ENCODE peak calls at places on chromosomes 6 and 20, in nine cellular contexts. C is fibroblast of pulmonary artery, Q is SK-N-SH, U is hepatocyte, V is endothelial cell of umbilical vein, J is transverse colon, L is ascending aorta, A is ovary, W is AG10803. Z is an unnamed sample.

GRCh38 chr6:11067348-11067747 is 23.2 kb upstream of the ELOVL2 start:
- DNase-seq in C (no peak), Q (no peak), U (peak), V (no peak), J (no peak), L (no peak), A (no peak), W (no peak), Z (no peak)

GRCh38 chr20:805713-806112 is 27.8 kb upstream of the FAM110A start:
- DNase-seq in C (no peak), Q (no peak), U (no peak), V (no peak), J (no peak), L (no peak), A (no peak), W (no peak), Z (no peak)

GRCh38 chr6:146357578-146358340 is 185.9 kb upstream of the RAB32 start:
- DNase-seq in C (peak), Q (no peak), U (no peak), V (peak), J (no peak), L (no peak), A (no peak), W (peak), Z (no peak)

GRCh38 chr6:128208078-128208477 is 307.2 kb upstream of the THEMIS start:
- DNase-seq in C (peak), Q (no peak), U (no peak), V (peak), J (no peak), L (no peak), A (no peak), W (peak), Z (no peak)

GRCh38 chr6:45514454-45514853 is 136.7 kb upstream of the SUPT3H start:
- DNase-seq in C (peak), Q (no peak), U (peak), V (no peak), J (no peak), L (no peak), A (no peak), W (no peak), Z (no peak)

GRCh38 chr6:30101939-30102700 is 10.8 kb downstream of the TRIM31 start:
- DNase-seq in C (peak), Q (peak), U (peak), V (peak), J (peak), L (peak), A (peak), W (peak), Z (peak)

GRCh38 chr6:108669673-108670072 is 109.0 kb downstream of the FOXO3 start:
- DNase-seq in C (no peak), Q (no peak), U (no peak), V (no peak), J (no peak), L (no peak), A (no peak), W (no peak), Z (no peak)

GRCh38 chr20:46202758-46203509 is 84.8 kb downstream of the CD40 start:
- DNase-seq in C (peak), Q (peak), U (no peak), V (no peak), J (no peak), L (no peak), A (peak), W (no peak), Z (no peak)

GRCh38 chr6:77461796-77462195 is 1.5 kb downstream of the HTR1B start:
- DNase-seq in C (no peak), Q (no peak), U (no peak), V (peak), J (no peak), L (no peak), A (no peak), W (no peak), Z (no peak)

GRCh38 chr20:7207186-7207585 is 439.7 kb downstream of the BMP2 start:
- DNase-seq in C (peak), Q (no peak), U (no peak), V (peak), J (no peak), L (no peak), A (no peak), W (no peak), Z (no peak)

GRCh38 chr20:63830821-63831593 is at the start of gene ZBTB46:
- DNase-seq in C (peak), Q (peak), U (peak), V (no peak), J (peak), L (no peak), A (peak), W (peak), Z (no peak)

GRCh38 chr6:161137320-161137719 is 136.5 kb downstream of the AGPAT4 start:
- DNase-seq in C (no peak), Q (no peak), U (no peak), V (no peak), J (no peak), L (no peak), A (no peak), W (no peak), Z (peak)

GRCh38 chr20:48326868-48327267 is 500.9 kb downstream of the PREX1 start:
- DNase-seq in C (no peak), Q (no peak), U (no peak), V (no peak), J (no peak), L (no peak), A (peak), W (no peak), Z (no peak)

GRCh38 chr6:56538851-56539250 is 103.8 kb downstream of the DST start:
- DNase-seq in C (no peak), Q (no peak), U (no peak), V (no peak), J (no peak), L (no peak), A (no peak), W (no peak), Z (no peak)

GRCh38 chr6:89411269-89412070 is 603 bp downstream of the RRAGD start:
- DNase-seq in C (no peak), Q (peak), U (peak), V (no peak), J (peak), L (peak), A (peak), W (no peak), Z (no peak)

GRCh38 chr6:291148-291696 is 1.1 kb upstream of the DUSP22 start:
- DNase-seq in C (peak), Q (no peak), U (peak), V (no peak), J (no peak), L (no peak), A (no peak), W (no peak), Z (no peak)

GRCh38 chr6:101614774-101615173 is 221.3 kb downstream of the GRIK2 start:
- DNase-seq in C (peak), Q (no peak), U (no peak), V (no peak), J (no peak), L (no peak), A (no peak), W (peak), Z (no peak)

GRCh38 chr6:158758941-158759479 is 60.2 kb downstream of the EZR start:
- DNase-seq in C (no peak), Q (no peak), U (no peak), V (no peak), J (no peak), L (no peak), A (no peak), W (no peak), Z (no peak)

GRCh38 chr20:62318411-62319345 is 15.9 kb downstream of the ADRM1 start:
- DNase-seq in C (no peak), Q (no peak), U (no peak), V (no peak), J (no peak), L (no peak), A (no peak), W (no peak), Z (no peak)

GRCh38 chr20:49119972-49120371 is 68.2 kb downstream of the STAU1 start:
- DNase-seq in C (no peak), Q (no peak), U (peak), V (no peak), J (no peak), L (no peak), A (no peak), W (no peak), Z (no peak)

GRCh38 chr6:63813531-63813930 is 177.9 kb downstream of the PHF3 start:
- DNase-seq in C (no peak), Q (peak), U (no peak), V (no peak), J (no peak), L (no peak), A (no peak), W (no peak), Z (no peak)

GRCh38 chr20:676315-676937 is 824 bp upstream of the SCRT2 start:
- DNase-seq in C (no peak), Q (peak), U (no peak), V (no peak), J (peak), L (no peak), A (no peak), W (no peak), Z (no peak)

GRCh38 chr6:20213271-20213798 is 1.1 kb upstream of the MBOAT1 start:
- DNase-seq in C (peak), Q (no peak), U (no peak), V (no peak), J (no peak), L (no peak), A (no peak), W (peak), Z (no peak)

GRCh38 chr6:136114661-136115060 is 135.4 kb downstream of the MTFR2 start:
- DNase-seq in C (no peak), Q (no peak), U (no peak), V (no peak), J (peak), L (no peak), A (no peak), W (no peak), Z (no peak)

GRCh38 chr20:37233471-37234253 is 28.0 kb downstream of the GHRH start:
- DNase-seq in C (no peak), Q (no peak), U (no peak), V (no peak), J (no peak), L (peak), A (no peak), W (no peak), Z (no peak)

GRCh38 chr6:26125015-26125690 is 37.9 kb downstream of the HFE start:
- DNase-seq in C (no peak), Q (no peak), U (no peak), V (peak), J (peak), L (no peak), A (peak), W (no peak), Z (peak)

GRCh38 chr6:18302561-18303439 is 38.5 kb upstream of the DEK start:
- DNase-seq in C (peak), Q (no peak), U (no peak), V (peak), J (no peak), L (no peak), A (no peak), W (peak), Z (no peak)

GRCh38 chr20:29873946-29874345 is 1383.5 kb upstream of the DEFB115 start:
- DNase-seq in C (peak), Q (peak), U (peak), V (peak), J (peak), L (peak), A (no peak), W (peak), Z (peak)
- H3K4me3 ChIP-seq in C (peak), Q (peak), U (no peak), V (no peak), J (no peak), L (no peak), A (no peak), W (peak), Z (no peak)

DNA sequence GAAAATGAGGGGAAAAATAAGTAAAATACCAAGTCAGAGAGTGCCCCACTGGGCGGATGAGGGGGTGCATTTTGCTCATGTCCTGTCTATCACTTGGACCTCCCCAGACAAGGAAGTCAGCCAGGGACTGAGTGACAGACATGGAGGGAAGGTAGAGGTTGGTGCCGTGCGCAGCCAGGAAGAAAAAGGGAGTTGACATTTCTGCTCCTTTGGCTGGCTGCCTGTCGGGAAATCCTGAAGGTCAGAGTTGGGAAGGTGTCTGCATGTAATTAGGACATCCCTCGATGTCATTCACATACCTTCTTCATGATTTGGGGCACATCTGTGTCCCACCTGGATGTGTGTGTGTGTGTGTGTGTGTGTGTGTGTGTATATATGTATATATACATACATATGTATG is 8.9 kb downstream of the GUCA1A start:
- DNase-seq in C (no peak), Q (no peak), U (no peak), V (no peak), J (no peak), L (no peak), A (no peak), W (no peak), Z (no peak)
- TF ChIP-seq CTCF in C (no peak), Q (no peak), U (no peak), V (no peak), J (no peak), L (no peak), A (no peak), W (no peak), Z (no peak)

DNA sequence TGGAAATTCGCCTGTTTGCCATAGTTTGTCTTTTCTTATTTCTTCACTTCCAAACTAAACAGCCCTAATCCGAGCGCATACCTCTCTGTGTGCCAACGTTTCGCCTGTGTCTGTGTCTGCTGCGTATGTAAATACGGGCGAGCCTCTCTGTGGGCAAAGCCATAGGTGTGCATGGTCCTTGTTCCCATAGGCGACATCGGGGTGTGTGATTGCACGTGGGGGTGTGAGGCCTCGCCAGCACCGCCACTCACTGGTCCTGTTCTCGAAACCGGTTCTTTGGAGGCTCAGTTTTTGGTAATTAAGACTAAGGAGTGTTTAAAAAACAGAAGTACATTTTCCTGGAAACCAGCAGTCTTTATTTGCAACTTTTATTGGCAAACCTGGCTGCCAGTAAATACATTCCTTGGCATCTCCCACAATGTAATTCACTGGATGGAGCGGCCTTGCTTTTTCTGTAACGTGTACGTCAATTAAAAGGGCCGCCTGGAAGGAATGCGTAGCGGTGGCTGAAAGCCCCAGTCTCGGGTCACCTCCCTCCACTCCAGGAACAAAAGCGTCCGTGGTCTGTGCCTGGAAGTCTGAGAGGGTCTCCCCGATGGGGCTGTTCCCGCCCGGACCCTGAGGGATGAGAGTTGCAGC is 5.9 kb upstream of the FOXC1 start:
- DNase-seq in C (no peak), Q (peak), U (no peak), V (no peak), J (no peak), L (no peak), A (no peak), W (no peak), Z (no peak)
- H3K4me3 ChIP-seq in C (peak), Q (peak), U (peak), V (peak), J (peak), L (peak), A (no peak), W (peak), Z (peak)

DNA sequence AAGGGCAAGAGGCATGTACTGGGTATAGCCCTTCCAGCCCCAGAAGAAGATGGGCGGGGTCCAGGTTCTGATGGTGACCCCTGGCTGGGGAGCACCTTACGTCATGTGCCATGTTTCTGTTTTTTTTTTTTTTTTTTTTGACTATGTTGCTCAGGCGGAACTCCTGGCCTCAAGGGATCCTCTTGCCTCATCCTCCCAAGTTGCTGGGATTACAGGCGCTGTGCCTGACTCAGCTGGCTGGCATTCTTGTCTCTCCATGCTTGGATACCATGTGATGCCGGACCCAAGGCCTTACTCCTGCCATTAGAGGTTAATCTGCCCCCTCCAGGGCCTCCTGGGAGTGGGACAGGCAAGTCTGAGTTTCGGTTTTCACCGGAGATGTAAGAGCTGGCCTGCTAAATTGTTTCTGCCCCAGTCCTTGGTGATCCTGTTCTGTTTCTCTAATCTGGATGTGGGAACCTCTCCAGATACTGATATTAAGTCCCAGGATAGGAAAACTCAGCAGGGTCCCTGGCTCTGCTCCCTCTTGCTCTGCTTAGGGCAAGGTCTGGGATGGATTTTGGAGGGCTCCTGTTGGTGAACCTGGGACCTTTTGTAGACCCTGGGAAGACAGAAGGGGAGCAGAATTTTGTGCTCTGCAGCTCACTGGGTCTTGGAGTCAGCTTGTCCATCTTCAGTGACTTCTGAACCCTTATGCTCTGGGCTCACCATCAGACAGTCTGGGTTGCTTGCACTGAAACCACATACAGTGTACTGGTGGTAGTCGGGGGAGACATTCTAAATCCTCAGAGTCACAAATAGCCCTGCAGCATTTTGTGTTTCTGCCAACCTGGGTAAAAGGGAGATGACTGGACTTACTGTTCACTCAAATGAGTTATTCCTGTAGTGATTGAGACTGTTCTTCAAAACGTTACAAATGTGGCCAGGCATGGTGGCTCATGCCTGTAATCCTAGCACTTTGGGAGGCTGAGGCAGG is 45.1 kb downstream of the PTK7 start:
- DNase-seq in C (peak), Q (no peak), U (peak), V (no peak), J (peak), L (peak), A (peak), W (peak), Z (peak)
- TF ChIP-seq CTCF in C (peak), Q (peak), U (no peak), V (no peak), J (no peak), L (no peak), A (no peak), W (peak), Z (no peak)

DNA sequence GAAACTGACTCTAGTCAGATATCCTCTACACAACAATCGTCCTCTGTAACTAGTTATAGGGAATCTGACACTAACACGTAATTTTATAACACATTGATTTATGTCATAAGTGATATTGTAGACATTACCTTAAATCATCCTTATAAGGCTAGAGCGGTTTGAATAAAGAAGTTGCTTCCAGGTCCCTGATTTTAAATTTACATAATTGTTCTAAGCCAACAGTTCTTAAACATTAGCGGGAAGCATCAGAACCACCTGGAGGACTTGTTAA is 2.9 kb upstream of the FBXO9 start:
- DNase-seq in C (no peak), Q (no peak), U (no peak), V (no peak), J (no peak), L (no peak), A (no peak), W (no peak), Z (no peak)
- H3K4me3 ChIP-seq in C (no peak), Q (peak), U (peak), V (no peak), J (no peak), L (peak), A (peak), W (no peak), Z (peak)

DNA sequence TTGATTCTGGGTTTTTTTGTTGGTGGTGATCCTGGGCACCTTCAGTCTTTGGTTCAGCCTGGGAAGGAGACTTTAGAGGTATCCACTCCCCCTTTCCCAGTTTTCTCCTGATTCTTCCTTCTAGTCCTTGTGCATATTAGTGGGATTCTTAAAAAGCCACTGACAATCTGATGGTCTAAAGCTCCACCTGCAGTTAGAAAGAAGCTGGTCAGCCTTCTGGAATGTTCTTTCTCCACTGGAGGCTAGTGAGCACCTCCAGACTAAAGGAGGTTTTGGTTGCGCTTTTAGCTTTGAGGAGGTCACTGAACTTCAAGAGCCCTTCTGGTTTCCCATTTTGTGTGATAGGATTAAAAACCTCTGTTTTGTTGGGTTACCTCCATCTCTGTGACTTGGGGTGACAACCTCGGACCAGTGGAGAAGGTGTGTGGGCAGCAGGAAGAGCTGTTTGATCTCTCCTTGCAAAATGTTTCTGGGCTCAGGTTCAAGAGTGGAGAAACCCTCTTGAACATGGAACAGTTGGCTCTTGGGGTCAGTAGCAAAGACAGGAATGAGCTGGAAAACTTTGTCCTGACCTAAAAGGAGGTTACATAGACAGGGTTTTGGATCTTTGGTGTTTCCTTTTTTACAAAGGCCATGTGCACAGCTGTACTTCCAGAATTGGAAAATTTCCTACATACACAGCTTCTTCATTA is 29.0 kb downstream of the JARID2 start:
- DNase-seq in C (peak), Q (no peak), U (no peak), V (no peak), J (no peak), L (no peak), A (no peak), W (no peak), Z (no peak)
- TF ChIP-seq CTCF in C (peak), Q (peak), U (peak), V (no peak), J (no peak), L (no peak), A (no peak), W (peak), Z (no peak)